ENCODE peak calls at places on chromosomes 4 and X, in nine cellular contexts. I is vagina, N is heart left ventricle, E is breast epithelium, M is endothelial cell of umbilical vein, L is ovary, W is IMR-90, U is stomach, V is tibial nerve. O is an unnamed sample.
A peak's percentile ranks its signal among the peaks of the same experiment; 100 is the strongest.

GRCh38 chrX:80578518-80579105 is 158.4 kb downstream of the TENT5D start:
- DNase-seq in W (peak; percentile 6), U (no peak), M (peak; percentile 1), N (no peak), I (no peak), V (no peak), L (no peak), E (no peak), O (no peak)

GRCh38 chr4:30600246-30600645 is 119.9 kb upstream of the PCDH7 start:
- DNase-seq in I (no peak), U (no peak), L (no peak), M (no peak), W (no peak), N (no peak), E (no peak), V (no peak), O (no peak)

GRCh38 chrX:4484266-4484665 is 770.8 kb upstream of the PRKX start:
- DNase-seq in V (no peak), I (no peak), W (no peak), L (no peak), M (no peak), E (no peak), N (no peak), U (no peak), O (no peak)

GRCh38 chr4:186840771-186841301 is 117.2 kb upstream of the FAT1 start:
- DNase-seq in W (no peak), L (peak; percentile 56), E (no peak), I (no peak), M (no peak), U (no peak), N (peak; percentile 28), V (peak; percentile 22), O (peak; percentile 23)

GRCh38 chr4:108683479-108683878 is 33.1 kb downstream of the OSTC start:
- DNase-seq in L (no peak), I (no peak), W (peak; percentile 41), U (no peak), M (peak; percentile 51), E (no peak), N (no peak), V (no peak), O (no peak)

GRCh38 chrX:21975827-21976226 is 35.3 kb downstream of the SMS start:
- DNase-seq in I (no peak), M (peak; percentile 61), U (no peak), E (no peak), N (no peak), V (no peak), W (peak; percentile 89), L (no peak), O (no peak)

GRCh38 chrX:7987160-7987992 is 60.2 kb upstream of the PNPLA4 start:
- DNase-seq in W (peak; percentile 4), M (no peak), I (no peak), E (no peak), N (no peak), V (no peak), U (no peak), L (no peak), O (no peak)

GRCh38 chr4:97498875-97499274 is 644.4 kb downstream of the STPG2 start:
- DNase-seq in U (no peak), M (no peak), E (no peak), I (no peak), W (no peak), N (no peak), L (no peak), V (no peak), O (no peak)

GRCh38 chr4:4914965-4915845 is 55.7 kb downstream of the MSX1 start:
- DNase-seq in E (no peak), N (no peak), V (no peak), U (no peak), M (no peak), W (no peak), I (peak; percentile 78), L (no peak), O (no peak)

GRCh38 chr4:71404049-71404448 is 65.2 kb downstream of the SLC4A4 start:
- DNase-seq in U (no peak), L (no peak), W (peak; percentile 45), M (no peak), N (no peak), E (no peak), I (no peak), V (no peak), O (no peak)

GRCh38 chr4:39365360-39365759 is 802 bp downstream of the RFC1 start:
- DNase-seq in V (no peak), L (no peak), N (no peak), M (no peak), U (no peak), E (no peak), W (no peak), I (no peak), O (no peak)

GRCh38 chrX:54182194-54182863 is 725 bp downstream of the FAM120C start:
- DNase-seq in U (peak; percentile 65), N (peak; percentile 68), E (peak; percentile 37), M (peak; percentile 47), V (peak; percentile 26), I (no peak), W (no peak), L (peak; percentile 64), O (peak; percentile 73)

GRCh38 chrX:100695991-100696390 is 35.9 kb downstream of the SYTL4 start:
- DNase-seq in N (no peak), M (no peak), U (no peak), E (no peak), I (no peak), W (peak; percentile 43), L (no peak), V (no peak), O (no peak)

GRCh38 chr4:150533673-150534072 is 48.3 kb upstream of the MAB21L2 start:
- DNase-seq in L (no peak), N (no peak), U (no peak), V (no peak), W (no peak), E (no peak), I (no peak), M (no peak), O (no peak)

GRCh38 chr4:62402088-62402806 is 1202.1 kb downstream of the ADGRL3 start:
- DNase-seq in N (no peak), W (no peak), M (no peak), V (no peak), U (no peak), E (no peak), L (no peak), I (no peak), O (no peak)

GRCh38 chr4:136650541-136651277 is 881.6 kb downstream of the PCDH18 start:
- DNase-seq in N (no peak), L (no peak), E (no peak), W (peak; percentile 62), M (peak; percentile 63), U (peak; percentile 49), I (no peak), V (no peak), O (no peak)

GRCh38 chr4:120694973-120695372 is 227.6 kb downstream of the PRDM5 start:
- DNase-seq in E (no peak), N (no peak), M (peak; percentile 68), W (peak; percentile 82), U (no peak), I (no peak), L (no peak), V (no peak), O (no peak)

GRCh38 chr4:74653331-74654229 is 140.7 kb downstream of the BTC start:
- DNase-seq in V (no peak), E (no peak), M (no peak), I (no peak), W (no peak), L (no peak), U (no peak), N (no peak), O (no peak)

GRCh38 chr4:37864786-37865185 is 26.1 kb upstream of the TBC1D1 start:
- DNase-seq in W (no peak), E (no peak), V (no peak), M (no peak), L (no peak), I (no peak), U (no peak), N (no peak), O (no peak)
- TF ChIP-seq POLR2A in W (no peak), E (no peak), V (no peak), M (no peak), L (no peak), I (no peak), U (no peak), N (no peak), O (no peak)

GRCh38 chr4:133149364-133149695 is 236 bp downstream of the PCDH10 start:
- DNase-seq in L (no peak), M (no peak), W (no peak), N (no peak), E (no peak), U (no peak), V (no peak), I (no peak), O (no peak)

GRCh38 chr4:133149932-133150642 is 993 bp downstream of the PCDH10 start:
- DNase-seq in W (no peak), I (no peak), U (no peak), E (no peak), V (no peak), L (no peak), M (peak; percentile 59), N (no peak), O (no peak)

GRCh38 chr4:133147922-133148689 is 988 bp upstream of the PCDH10 start:
- DNase-seq in W (peak; percentile 21), V (no peak), E (no peak), L (no peak), U (no peak), M (peak; percentile 79), N (no peak), I (no peak), O (no peak)

GRCh38 chr4:133147365-133147821 is 1.7 kb upstream of the PCDH10 start:
- DNase-seq in N (no peak), U (no peak), L (no peak), M (peak; percentile 48), I (no peak), V (no peak), E (no peak), W (no peak), O (no peak)

GRCh38 chr4:133148690-133149363 is at the start of gene PCDH10:
- DNase-seq in I (peak; percentile 94), U (peak; percentile 65), L (peak; percentile 89), M (peak; percentile 98), W (peak; percentile 87), N (peak; percentile 84), E (peak; percentile 83), V (peak; percentile 85), O (peak; percentile 58)
- TF ChIP-seq POLR2A in I (peak; percentile 59), U (no peak), L (peak; percentile 31), M (peak; percentile 96), W (peak; percentile 94), N (no peak), E (no peak), V (peak; percentile 63), O (peak; percentile 41)

GRCh38 chrX:119398974-119399771 is at the start of gene SLC25A43:
- DNase-seq in L (peak; percentile 57), U (peak; percentile 49), I (no peak), W (no peak), M (peak; percentile 31), E (no peak), N (peak; percentile 59), V (peak; percentile 13), O (peak; percentile 12)
- TF ChIP-seq POLR2A in L (no peak), U (no peak), I (peak; percentile 27), W (no peak), M (peak; percentile 11), E (no peak), N (no peak), V (peak; percentile 18), O (no peak)

DNA sequence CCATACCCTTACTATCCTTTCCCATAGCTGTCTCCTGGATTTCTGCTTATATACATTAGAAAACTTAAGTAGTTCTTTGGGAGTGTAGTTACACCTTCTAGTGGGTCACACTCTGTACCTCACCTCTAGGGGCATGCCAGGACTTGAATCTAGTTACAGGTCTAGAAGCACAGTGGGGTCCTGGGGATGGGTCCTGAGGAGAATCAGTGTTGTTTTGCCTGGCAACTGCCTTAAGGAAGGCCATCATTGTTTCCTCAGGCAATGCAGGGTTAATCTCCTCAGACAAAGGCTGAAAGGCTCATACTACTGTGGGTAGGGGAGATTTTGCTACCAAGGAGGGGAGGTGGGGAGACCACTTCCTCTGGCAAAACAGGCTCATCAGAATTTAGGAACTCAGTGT is 750.3 kb downstream of the FAT4 start:
- DNase-seq in U (no peak), M (no peak), N (no peak), I (no peak), E (no peak), L (no peak), V (no peak), W (no peak), O (no peak)
- TF ChIP-seq POLR2A in U (no peak), M (no peak), N (no peak), I (no peak), E (no peak), L (no peak), V (no peak), W (no peak), O (no peak)

O was measured in gastrocnemius medialis.